ENCODE peak calls at places on chromosome 3, in four cellular contexts. D, E, W and H are unnamed samples.

GRCh38 chr3:15450611-15451467 is 23.4 kb downstream of the EAF1 start:
- DNase-seq in D (no peak), E (no peak), W (no peak), H (no peak)

GRCh38 chr3:31041161-31041978 is 146.9 kb upstream of the GADL1 start:
- DNase-seq in D (peak), E (no peak), W (no peak), H (peak)

GRCh38 chr3:128336337-128337156 is 130.1 kb downstream of the DNAJB8 start:
- DNase-seq in D (no peak), E (no peak), W (no peak), H (no peak)

GRCh38 chr3:30554317-30554690 is 52.1 kb upstream of the TGFBR2 start:
- DNase-seq in D (peak), E (no peak), W (no peak), H (no peak)

GRCh38 chr3:47194994-47195393 is 31.1 kb upstream of the SETD2 start:
- DNase-seq in D (no peak), E (no peak), W (no peak), H (no peak)

GRCh38 chr3:32502944-32503286 is 263 bp upstream of the CMTM6 start:
- DNase-seq in D (no peak), E (no peak), W (no peak), H (no peak)

GRCh38 chr3:27467545-27467944 is 16.6 kb downstream of the SLC4A7 start:
- DNase-seq in D (peak), E (no peak), W (peak), H (peak)

GRCh38 chr3:150582620-150583019 is 20.5 kb upstream of the SELENOT start:
- DNase-seq in D (no peak), E (no peak), W (no peak), H (no peak)

GRCh38 chr3:70342149-70342548 is 29.7 kb upstream of the MDFIC2 start:
- DNase-seq in D (no peak), E (no peak), W (no peak), H (no peak)

GRCh38 chr3:62497156-62497555 is 123.8 kb upstream of the FEZF2 start:
- DNase-seq in D (no peak), E (no peak), W (no peak), H (no peak)

GRCh38 chr3:29686889-29687592 is 406.2 kb downstream of the RBMS3 start:
- DNase-seq in D (peak), E (no peak), W (no peak), H (peak)

GRCh38 chr3:154235330-154235729 is 89.0 kb downstream of the DHX36 start:
- DNase-seq in D (peak), E (no peak), W (no peak), H (no peak)

GRCh38 chr3:138467905-138468304 is 33.5 kb downstream of the ESYT3 start:
- DNase-seq in D (no peak), E (no peak), W (no peak), H (no peak)

GRCh38 chr3:161177996-161178395 is 43.1 kb upstream of the NMD3 start:
- DNase-seq in D (no peak), E (no peak), W (no peak), H (no peak)

GRCh38 chr3:58497074-58497473 is 5.2 kb downstream of the KCTD6 start:
- DNase-seq in D (peak), E (no peak), W (no peak), H (no peak)

GRCh38 chr3:123286308-123287023 is 84.7 kb downstream of the SEC22A start:
- DNase-seq in D (peak), E (peak), W (peak), H (peak)

GRCh38 chr3:63937661-63938651 is 25.8 kb upstream of the SCAANT1 start:
- DNase-seq in D (no peak), E (peak), W (no peak), H (no peak)

GRCh38 chr3:50608278-50608677 is 3.3 kb downstream of the CISH start:
- DNase-seq in D (no peak), E (no peak), W (no peak), H (no peak)

GRCh38 chr3:171201825-171202224 is 175.3 kb upstream of the SLC2A2 start:
- DNase-seq in D (no peak), E (no peak), W (no peak), H (no peak)

GRCh38 chr3:14652-15051 is 181.9 kb upstream of the CHL1 start:
- DNase-seq in D (peak), E (no peak), W (no peak), H (no peak)

GRCh38 chr3:145243875-145244274 is 917.1 kb downstream of the PLOD2 start:
- DNase-seq in D (peak), E (no peak), W (no peak), H (peak)

GRCh38 chr3:177776656-177777055 is 579.4 kb upstream of the TBL1XR1 start:
- DNase-seq in D (peak), E (no peak), W (no peak), H (peak)

GRCh38 chr3:152656207-152657001 is 178.5 kb upstream of the P2RY1 start:
- DNase-seq in D (no peak), E (no peak), W (no peak), H (peak)

GRCh38 chr3:162847511-162847910 is 1350.9 kb downstream of the OTOL1 start:
- DNase-seq in D (no peak), E (no peak), W (no peak), H (no peak)

GRCh38 chr3:65479118-65479517 is 559.6 kb downstream of the MAGI1 start:
- DNase-seq in D (no peak), E (no peak), W (no peak), H (no peak)

GRCh38 chr3:105608623-105609022 is 241.9 kb downstream of the ALCAM start:
- DNase-seq in D (no peak), E (no peak), W (no peak), H (no peak)

GRCh38 chr3:88188436-88188835 is 38.7 kb downstream of the C3orf38 start:
- DNase-seq in D (peak), E (no peak), W (no peak), H (peak)

GRCh38 chr3:134060561-134061385 is 31.0 kb upstream of the SLCO2A1 start:
- DNase-seq in D (peak), E (no peak), W (no peak), H (peak)

GRCh38 chr3:190424478-190425439 is 24.9 kb downstream of the TMEM207 start:
- DNase-seq in D (peak), E (peak), W (peak), H (peak)

GRCh38 chr3:175184392-175184791 is 325.3 kb downstream of the NAALADL2 start:
- DNase-seq in D (no peak), E (no peak), W (no peak), H (no peak)

GRCh38 chr3:17204049-17204650 is 319.4 kb downstream of the PLCL2 start:
- DNase-seq in D (no peak), E (no peak), W (no peak), H (no peak)

GRCh38 chr3:152160350-152161011 is 108.2 kb upstream of the MBNL1 start:
- DNase-seq in D (no peak), E (no peak), W (no peak), H (no peak)

GRCh38 chr3:158672293-158673176 is at the start of gene LXN:
- DNase-seq in D (peak), E (peak), W (peak), H (peak)

GRCh38 chr3:197750396-197750831 is 731 bp downstream of the FYTTD1 start:
- DNase-seq in D (peak), E (peak), W (peak), H (peak)

GRCh38 chr3:48504051-48504946 is at the start of gene SHISA5:
- DNase-seq in D (peak), E (peak), W (peak), H (peak)

GRCh38 chr3:169454823-169455222 is 208.7 kb downstream of the MECOM start:
- DNase-seq in D (peak), E (no peak), W (no peak), H (peak)

GRCh38 chr3:158936530-158937113 is 134.8 kb downstream of the MFSD1 start:
- DNase-seq in D (no peak), E (no peak), W (no peak), H (no peak)

GRCh38 chr3:195214381-195214780 is 56.6 kb downstream of the XXYLT1 start:
- DNase-seq in D (no peak), E (peak), W (no peak), H (no peak)